ENCODE peak calls at places on chromosomes 6 and 20, in four cellular contexts. D is HCT116, R is HepG2, Y is SK-N-SH. K is an unnamed sample.
A peak's percentile ranks its signal among the peaks of the same experiment; 100 is the strongest.

GRCh38 chr6:166512567-166512966 is 73.9 kb downstream of the RAMACL start:
- DNase-seq in D (peak; percentile 27), R (no peak), Y (no peak), K (no peak)

GRCh38 chr6:21079468-21080048 is 514.0 kb upstream of the SOX4 start:
- DNase-seq in D (no peak), R (no peak), Y (peak; percentile 50), K (no peak)

GRCh38 chr6:14250573-14250972 is 133.0 kb downstream of the CD83 start:
- DNase-seq in D (no peak), R (no peak), Y (no peak), K (no peak)

GRCh38 chr20:3398681-3399252 is 8.7 kb downstream of the DNAAF9 start:
- DNase-seq in D (no peak), R (no peak), Y (no peak), K (no peak)

GRCh38 chr20:62832212-62832922 is 15.5 kb downstream of the COL9A3 start:
- DNase-seq in D (peak; percentile 51), R (no peak), Y (peak; percentile 21), K (peak; percentile 57)

GRCh38 chr20:36298061-36298460 is 8.1 kb upstream of the DLGAP4 start:
- DNase-seq in D (no peak), R (no peak), Y (no peak), K (no peak)

GRCh38 chr20:10779911-10780310 is 106.1 kb upstream of the JAG1 start:
- DNase-seq in D (no peak), R (no peak), Y (no peak), K (no peak)

GRCh38 chr6:38166411-38167240 is 347.1 kb downstream of the ZFAND3 start:
- DNase-seq in D (no peak), R (no peak), Y (no peak), K (no peak)

GRCh38 chr6:136921936-136922679 is at the start of gene SLC35D3:
- DNase-seq in D (no peak), R (no peak), Y (peak; percentile 86), K (no peak)

GRCh38 chr6:55694148-55694547 is 115.2 kb upstream of the HMGCLL1 start:
- DNase-seq in D (no peak), R (no peak), Y (no peak), K (peak; percentile 54)

GRCh38 chr6:4108561-4109093 is 26.7 kb downstream of the ECI2 start:
- DNase-seq in D (no peak), R (no peak), Y (no peak), K (no peak)

GRCh38 chr6:146693342-146693741 is 94.6 kb downstream of the ADGB start:
- DNase-seq in D (no peak), R (peak; percentile 24), Y (no peak), K (no peak)

GRCh38 chr6:54156650-54157250 is 45.5 kb downstream of the MLIP start:
- DNase-seq in D (no peak), R (no peak), Y (no peak), K (no peak)

GRCh38 chr6:37456816-37457560 is 24.0 kb downstream of the CMTR1 start:
- DNase-seq in D (no peak), R (no peak), Y (no peak), K (no peak)

GRCh38 chr6:104788400-104788799 is 71.3 kb downstream of the HACE1 start:
- DNase-seq in D (no peak), R (no peak), Y (no peak), K (no peak)

GRCh38 chr6:15504040-15504491 is 158.8 kb downstream of the DTNBP1 start:
- DNase-seq in D (no peak), R (no peak), Y (peak; percentile 46), K (no peak)

GRCh38 chr6:67642582-67642981 is 992.5 kb upstream of the ADGRB3 start:
- DNase-seq in D (no peak), R (no peak), Y (no peak), K (no peak)

GRCh38 chr6:109299695-109300564 is 82.3 kb downstream of the CD164 start:
- DNase-seq in D (no peak), R (no peak), Y (no peak), K (no peak)

GRCh38 chr20:35196313-35196712 is 24.4 kb downstream of the PROCR start:
- DNase-seq in D (no peak), R (no peak), Y (no peak), K (no peak)

GRCh38 chr20:35200255-35200654 is 26.2 kb upstream of the MMP24 start:
- DNase-seq in D (no peak), R (no peak), Y (no peak), K (no peak)

GRCh38 chr20:35199696-35200095 is 26.8 kb upstream of the MMP24 start:
- DNase-seq in D (no peak), R (no peak), Y (no peak), K (no peak)
- TF ChIP-seq YY1 in D (no peak), R (no peak), Y (no peak), K (no peak)

GRCh38 chr6:87926687-87927086 is 121.0 kb upstream of the SPACA1 start:
- DNase-seq in D (no peak), R (no peak), Y (no peak), K (no peak)
- TF ChIP-seq YY1 in D (no peak), R (no peak), Y (no peak), K (no peak)

DNA sequence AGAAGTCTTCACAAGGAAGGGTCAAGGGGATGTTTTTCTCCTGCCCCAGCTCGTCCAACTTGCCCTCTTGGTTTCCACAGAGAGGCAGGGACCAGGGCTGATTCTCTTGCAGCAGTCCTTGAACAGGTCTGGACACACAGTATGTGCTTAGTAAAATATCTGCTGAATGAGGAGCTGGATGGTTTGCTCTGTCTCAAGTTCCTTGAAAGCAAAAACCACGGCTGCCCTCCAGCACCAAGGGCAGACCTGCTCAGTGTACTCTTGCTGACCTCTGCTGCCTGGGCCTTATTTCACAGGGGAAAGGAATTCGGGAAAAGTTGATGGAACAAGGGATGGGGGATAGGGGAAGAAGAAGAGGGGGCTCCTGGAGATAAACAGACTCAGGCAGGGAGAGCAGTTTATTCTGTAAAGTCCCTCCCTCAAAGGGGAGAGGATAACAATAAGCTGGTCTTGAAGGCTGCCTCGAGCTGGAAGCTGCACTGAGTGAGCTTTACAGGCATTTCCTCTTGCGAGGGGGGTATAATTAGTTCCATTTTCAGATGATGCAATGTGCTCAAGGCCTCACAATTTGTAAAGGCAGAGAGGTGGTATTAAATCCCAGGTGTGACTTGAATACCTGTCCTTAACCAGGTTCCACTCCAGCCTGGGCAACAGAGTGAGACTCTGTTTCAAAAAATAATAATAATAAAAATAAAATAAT is 10.3 kb downstream of the KCNK5 start:
- DNase-seq in D (no peak), R (no peak), Y (no peak), K (no peak)
- TF ChIP-seq YY1 in D (no peak), R (no peak), Y (no peak), K (no peak)

GRCh38 chr20:60728705-60729104 is 523.4 kb upstream of the CDH4 start:
- DNase-seq in D (no peak), R (no peak), Y (no peak), K (no peak)

GRCh38 chr20:60725311-60725906 is 526.7 kb upstream of the CDH4 start:
- DNase-seq in D (no peak), R (no peak), Y (no peak), K (no peak)

GRCh38 chr20:60729119-60729900 is 522.8 kb upstream of the CDH4 start:
- DNase-seq in D (no peak), R (no peak), Y (no peak), K (no peak)

GRCh38 chr20:60727425-60727824 is 524.6 kb upstream of the CDH4 start:
- DNase-seq in D (no peak), R (no peak), Y (no peak), K (no peak)
- TF ChIP-seq YY1 in D (no peak), R (no peak), Y (no peak), K (no peak)

GRCh38 chr6:52312461-52312860 is 27.9 kb upstream of the MCM3 start:
- DNase-seq in D (no peak), R (peak; percentile 58), Y (no peak), K (no peak)

GRCh38 chr6:52306972-52307849 is 22.7 kb upstream of the MCM3 start:
- DNase-seq in D (no peak), R (no peak), Y (no peak), K (no peak)

GRCh38 chr6:52305948-52306767 is 21.6 kb upstream of the MCM3 start:
- DNase-seq in D (no peak), R (no peak), Y (no peak), K (no peak)

GRCh38 chr6:52307900-52308372 is 23.4 kb upstream of the MCM3 start:
- DNase-seq in D (no peak), R (no peak), Y (no peak), K (no peak)

DNA sequence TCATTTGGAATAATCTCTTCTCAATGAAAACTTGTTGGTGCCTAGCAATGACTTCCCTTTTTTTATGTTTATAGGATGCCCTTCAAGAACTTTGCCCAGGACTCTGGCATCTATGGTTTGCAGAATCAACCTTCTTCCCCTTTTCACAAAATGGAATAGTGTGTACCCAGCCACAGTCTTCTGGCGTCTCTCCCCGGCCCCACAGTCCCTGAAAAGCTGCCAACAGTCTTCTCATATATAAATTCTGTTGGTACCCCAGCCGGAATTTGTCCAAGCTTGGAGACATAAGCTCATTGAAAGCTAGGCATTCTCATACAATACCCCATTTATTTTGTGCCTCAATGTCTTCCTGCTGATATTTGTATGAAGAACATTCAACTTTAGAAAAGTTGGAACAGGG is 26.4 kb upstream of the MCM3 start:
- DNase-seq in D (no peak), R (no peak), Y (no peak), K (no peak)
- TF ChIP-seq YY1 in D (no peak), R (no peak), Y (no peak), K (no peak)

GRCh38 chr6:10425973-10426780 is 11.3 kb upstream of the TFAP2A start:
- DNase-seq in D (no peak), R (peak; percentile 29), Y (peak; percentile 27), K (no peak)
- TF ChIP-seq YY1 in D (no peak), R (peak; percentile 21), Y (no peak), K (no peak)

GRCh38 chr6:164247106-164247505 is 832.6 kb downstream of the QKI start:
- DNase-seq in D (no peak), R (no peak), Y (no peak), K (no peak)
- TF ChIP-seq YY1 in D (no peak), R (no peak), Y (no peak), K (no peak)

GRCh38 chr20:37526238-37526838 is 1.3 kb downstream of the BLCAP start:
- DNase-seq in D (no peak), R (peak; percentile 73), Y (peak; percentile 82), K (peak; percentile 81)
- TF ChIP-seq YY1 in D (no peak), R (peak; percentile 25), Y (no peak), K (no peak)

GRCh38 chr20:20772492-20773047 is 60.1 kb upstream of the RALGAPA2 start:
- DNase-seq in D (no peak), R (no peak), Y (no peak), K (no peak)
- TF ChIP-seq YY1 in D (no peak), R (no peak), Y (no peak), K (no peak)